ENCODE peak calls at places on chromosomes 2 and 18, in five cellular contexts. One of them, this sample, is unnamed.

GRCh38 chr18:79784965-79785770 is 12.6 kb upstream of the KCNG2 start:
- DNase-seq in amniotic epithelial cell: peak
- DNase-seq in aorta: peak
- DNase-seq in ELR: no peak
- DNase-seq in activated CD4-positive, CD25-positive, alpha-beta regulatory T cell: no peak
- DNase-seq in this sample: peak

GRCh38 chr2:100541404-100541803 is 21.4 kb upstream of the PDCL3 start:
- DNase-seq in amniotic epithelial cell: no peak
- DNase-seq in aorta: no peak
- DNase-seq in ELR: no peak
- DNase-seq in activated CD4-positive, CD25-positive, alpha-beta regulatory T cell: no peak
- DNase-seq in this sample: no peak

GRCh38 chr2:33467413-33467812 is 9.0 kb upstream of the RASGRP3 start:
- DNase-seq in amniotic epithelial cell: no peak
- DNase-seq in aorta: no peak
- DNase-seq in ELR: no peak
- DNase-seq in activated CD4-positive, CD25-positive, alpha-beta regulatory T cell: no peak
- DNase-seq in this sample: no peak

GRCh38 chr2:100983684-100984310 is 18.3 kb upstream of the RPL31 start:
- DNase-seq in amniotic epithelial cell: peak
- DNase-seq in aorta: no peak
- DNase-seq in ELR: no peak
- DNase-seq in activated CD4-positive, CD25-positive, alpha-beta regulatory T cell: no peak
- DNase-seq in this sample: no peak

GRCh38 chr2:130352229-130352628 is 3.6 kb upstream of the PTPN18 start:
- DNase-seq in amniotic epithelial cell: no peak
- DNase-seq in aorta: no peak
- DNase-seq in ELR: no peak
- DNase-seq in activated CD4-positive, CD25-positive, alpha-beta regulatory T cell: no peak
- DNase-seq in this sample: no peak

GRCh38 chr18:76977108-76977621 is 154.8 kb downstream of the ZNF236 start:
- DNase-seq in amniotic epithelial cell: peak
- DNase-seq in aorta: no peak
- DNase-seq in ELR: no peak
- DNase-seq in activated CD4-positive, CD25-positive, alpha-beta regulatory T cell: no peak
- DNase-seq in this sample: no peak

GRCh38 chr2:143426296-143426695 is 297.1 kb downstream of the ARHGAP15 start:
- DNase-seq in amniotic epithelial cell: peak
- DNase-seq in aorta: no peak
- DNase-seq in ELR: peak
- DNase-seq in activated CD4-positive, CD25-positive, alpha-beta regulatory T cell: no peak
- DNase-seq in this sample: no peak

GRCh38 chr18:46917808-46918600 is 602 bp downstream of the KATNAL2 start:
- DNase-seq in amniotic epithelial cell: peak
- DNase-seq in aorta: no peak
- DNase-seq in ELR: peak
- DNase-seq in activated CD4-positive, CD25-positive, alpha-beta regulatory T cell: no peak
- DNase-seq in this sample: no peak

GRCh38 chr2:162111958-162112850 is 38.2 kb upstream of the DPP4 start:
- DNase-seq in amniotic epithelial cell: peak
- DNase-seq in aorta: no peak
- DNase-seq in ELR: no peak
- DNase-seq in activated CD4-positive, CD25-positive, alpha-beta regulatory T cell: no peak
- DNase-seq in this sample: no peak

GRCh38 chr2:18339326-18339725 is 221.1 kb downstream of the RDH14 start:
- DNase-seq in amniotic epithelial cell: peak
- DNase-seq in aorta: no peak
- DNase-seq in ELR: peak
- DNase-seq in activated CD4-positive, CD25-positive, alpha-beta regulatory T cell: no peak
- DNase-seq in this sample: no peak

GRCh38 chr2:236204953-236205352 is 36.8 kb upstream of the GBX2 start:
- DNase-seq in amniotic epithelial cell: no peak
- DNase-seq in aorta: no peak
- DNase-seq in ELR: no peak
- DNase-seq in activated CD4-positive, CD25-positive, alpha-beta regulatory T cell: no peak
- DNase-seq in this sample: no peak

GRCh38 chr2:168456526-168457176 is 579 bp downstream of the CERS6 start:
- DNase-seq in amniotic epithelial cell: peak
- DNase-seq in aorta: peak
- DNase-seq in ELR: peak
- DNase-seq in activated CD4-positive, CD25-positive, alpha-beta regulatory T cell: peak
- DNase-seq in this sample: peak

GRCh38 chr2:240835528-240835927 is 15.5 kb upstream of the KIF1A start:
- DNase-seq in amniotic epithelial cell: no peak
- DNase-seq in aorta: no peak
- DNase-seq in ELR: no peak
- DNase-seq in activated CD4-positive, CD25-positive, alpha-beta regulatory T cell: no peak
- DNase-seq in this sample: no peak

GRCh38 chr2:228023619-228024018 is 152.2 kb downstream of the DAW1 start:
- DNase-seq in amniotic epithelial cell: peak
- DNase-seq in aorta: no peak
- DNase-seq in ELR: peak
- DNase-seq in activated CD4-positive, CD25-positive, alpha-beta regulatory T cell: no peak
- DNase-seq in this sample: no peak

GRCh38 chr2:238596571-238597551 is 170.1 kb downstream of the ASB1 start:
- DNase-seq in amniotic epithelial cell: peak
- DNase-seq in aorta: peak
- DNase-seq in ELR: peak
- DNase-seq in activated CD4-positive, CD25-positive, alpha-beta regulatory T cell: no peak
- DNase-seq in this sample: no peak

GRCh38 chr2:144836635-144837350 is 316.9 kb upstream of the ZEB2 start:
- DNase-seq in amniotic epithelial cell: peak
- DNase-seq in aorta: no peak
- DNase-seq in ELR: peak
- DNase-seq in activated CD4-positive, CD25-positive, alpha-beta regulatory T cell: no peak
- DNase-seq in this sample: no peak

GRCh38 chr2:147709655-147710054 is 135.2 kb upstream of the ACVR2A start:
- DNase-seq in amniotic epithelial cell: no peak
- DNase-seq in aorta: no peak
- DNase-seq in ELR: no peak
- DNase-seq in activated CD4-positive, CD25-positive, alpha-beta regulatory T cell: no peak
- DNase-seq in this sample: no peak

GRCh38 chr2:97935719-97936161 is 60.0 kb downstream of the TMEM131 start:
- DNase-seq in amniotic epithelial cell: peak
- DNase-seq in aorta: no peak
- DNase-seq in ELR: peak
- DNase-seq in activated CD4-positive, CD25-positive, alpha-beta regulatory T cell: no peak
- DNase-seq in this sample: no peak

GRCh38 chr2:161796192-161796591 is 172.0 kb downstream of the SLC4A10 start:
- DNase-seq in amniotic epithelial cell: peak
- DNase-seq in aorta: peak
- DNase-seq in ELR: peak
- DNase-seq in activated CD4-positive, CD25-positive, alpha-beta regulatory T cell: no peak
- DNase-seq in this sample: peak

GRCh38 chr2:73059106-73059505 is 12.4 kb downstream of the SFXN5 start:
- DNase-seq in amniotic epithelial cell: no peak
- DNase-seq in aorta: no peak
- DNase-seq in ELR: no peak
- DNase-seq in activated CD4-positive, CD25-positive, alpha-beta regulatory T cell: no peak
- DNase-seq in this sample: no peak

GRCh38 chr2:241773511-241774418 is 2.9 kb upstream of the GAL3ST2 start:
- DNase-seq in amniotic epithelial cell: no peak
- DNase-seq in aorta: peak
- DNase-seq in ELR: no peak
- DNase-seq in activated CD4-positive, CD25-positive, alpha-beta regulatory T cell: no peak
- DNase-seq in this sample: peak

GRCh38 chr2:235521844-235522243 is 28.0 kb downstream of the AGAP1 start:
- DNase-seq in amniotic epithelial cell: no peak
- DNase-seq in aorta: no peak
- DNase-seq in ELR: no peak
- DNase-seq in activated CD4-positive, CD25-positive, alpha-beta regulatory T cell: no peak
- DNase-seq in this sample: no peak

GRCh38 chr2:231398585-231398984 is 3.1 kb downstream of the B3GNT7 start:
- DNase-seq in amniotic epithelial cell: no peak
- DNase-seq in aorta: no peak
- DNase-seq in ELR: no peak
- DNase-seq in activated CD4-positive, CD25-positive, alpha-beta regulatory T cell: no peak
- DNase-seq in this sample: no peak

GRCh38 chr2:60230596-60230995 is 322.9 kb downstream of the BCL11A start:
- DNase-seq in amniotic epithelial cell: no peak
- DNase-seq in aorta: no peak
- DNase-seq in ELR: no peak
- DNase-seq in activated CD4-positive, CD25-positive, alpha-beta regulatory T cell: no peak
- DNase-seq in this sample: no peak

GRCh38 chr18:78430171-78430857 is 549.3 kb upstream of the SALL3 start:
- DNase-seq in amniotic epithelial cell: no peak
- DNase-seq in aorta: no peak
- DNase-seq in ELR: no peak
- DNase-seq in activated CD4-positive, CD25-positive, alpha-beta regulatory T cell: no peak
- DNase-seq in this sample: no peak

GRCh38 chr2:20052872-20053281 is 1.4 kb upstream of the LAPTM4A start:
- DNase-seq in amniotic epithelial cell: peak
- DNase-seq in aorta: peak
- DNase-seq in ELR: peak
- DNase-seq in activated CD4-positive, CD25-positive, alpha-beta regulatory T cell: no peak
- DNase-seq in this sample: peak

GRCh38 chr2:65420712-65421431 is 11.5 kb downstream of the SPRED2 start:
- DNase-seq in amniotic epithelial cell: peak
- DNase-seq in aorta: no peak
- DNase-seq in ELR: peak
- DNase-seq in activated CD4-positive, CD25-positive, alpha-beta regulatory T cell: no peak
- DNase-seq in this sample: peak

GRCh38 chr2:120104002-120104467 is 91.2 kb downstream of the EPB41L5 start:
- DNase-seq in amniotic epithelial cell: peak
- DNase-seq in aorta: no peak
- DNase-seq in ELR: peak
- DNase-seq in activated CD4-positive, CD25-positive, alpha-beta regulatory T cell: no peak
- DNase-seq in this sample: no peak

GRCh38 chr2:74420006-74420405 is 1.4 kb downstream of the C2orf81 start:
- DNase-seq in amniotic epithelial cell: no peak
- DNase-seq in aorta: no peak
- DNase-seq in ELR: no peak
- DNase-seq in activated CD4-positive, CD25-positive, alpha-beta regulatory T cell: no peak
- DNase-seq in this sample: no peak

GRCh38 chr2:42089340-42089925 is 41.6 kb downstream of the PKDCC start:
- DNase-seq in amniotic epithelial cell: peak
- DNase-seq in aorta: peak
- DNase-seq in ELR: peak
- DNase-seq in activated CD4-positive, CD25-positive, alpha-beta regulatory T cell: no peak
- DNase-seq in this sample: peak

GRCh38 chr2:163752252-163752651 is 16.4 kb upstream of the FIGN start:
- DNase-seq in amniotic epithelial cell: no peak
- DNase-seq in aorta: no peak
- DNase-seq in ELR: no peak
- DNase-seq in activated CD4-positive, CD25-positive, alpha-beta regulatory T cell: no peak
- DNase-seq in this sample: no peak

GRCh38 chr2:30994227-30995056 is 143.8 kb downstream of the GALNT14 start:
- DNase-seq in amniotic epithelial cell: no peak
- DNase-seq in aorta: no peak
- DNase-seq in ELR: no peak
- DNase-seq in activated CD4-positive, CD25-positive, alpha-beta regulatory T cell: no peak
- DNase-seq in this sample: no peak

GRCh38 chr2:37569986-37570688 is 101.3 kb downstream of the CDC42EP3 start:
- DNase-seq in amniotic epithelial cell: peak
- DNase-seq in aorta: no peak
- DNase-seq in ELR: peak
- DNase-seq in activated CD4-positive, CD25-positive, alpha-beta regulatory T cell: no peak
- DNase-seq in this sample: no peak

GRCh38 chr2:109255594-109255993 is 126.6 kb downstream of the SH3RF3 start:
- DNase-seq in amniotic epithelial cell: no peak
- DNase-seq in aorta: no peak
- DNase-seq in ELR: no peak
- DNase-seq in activated CD4-positive, CD25-positive, alpha-beta regulatory T cell: no peak
- DNase-seq in this sample: no peak

GRCh38 chr2:219171231-219171651 is 1.4 kb upstream of the SLC23A3 start:
- DNase-seq in amniotic epithelial cell: peak
- DNase-seq in aorta: peak
- DNase-seq in ELR: peak
- DNase-seq in activated CD4-positive, CD25-positive, alpha-beta regulatory T cell: no peak
- DNase-seq in this sample: no peak